ENCODE peak calls at places on chromosomes 16 and 17, in seven cellular contexts. One of them, this sample, is unnamed.

GRCh38 chr17:18937981-18938691 is 13.8 kb upstream of the SLC5A10 start:
- ATAC-seq in mucosa of descending colon: peak; percentile 93
- ATAC-seq in left ventricle myocardium superior: no peak
- ATAC-seq in A549: no peak
- ATAC-seq in CD4-positive, alpha-beta T cell: no peak
- ATAC-seq in activated naive CD4-positive, alpha-beta T cell treated with anti-CD3 and anti-CD28 coated beads, Interleukin-2, amount 50 U/mL, for 72 hours: no peak
- ATAC-seq in Right ventricle myocardium inferior: no peak
- ATAC-seq in this sample: no peak

GRCh38 chr17:21353326-21354010 is 22.7 kb upstream of the KCNJ12 start:
- ATAC-seq in activated naive CD4-positive, alpha-beta T cell treated with anti-CD3 and anti-CD28 coated beads, Interleukin-2, amount 50 U/mL, for 72 hours: no peak
- ATAC-seq in A549: no peak
- ATAC-seq in left ventricle myocardium superior: no peak
- ATAC-seq in Right ventricle myocardium inferior: peak; percentile 27
- ATAC-seq in CD4-positive, alpha-beta T cell: no peak
- ATAC-seq in mucosa of descending colon: no peak
- ATAC-seq in this sample: no peak

GRCh38 chr17:9360610-9361571 is 214.7 kb downstream of the STX8 start:
- ATAC-seq in activated naive CD4-positive, alpha-beta T cell treated with anti-CD3 and anti-CD28 coated beads, Interleukin-2, amount 50 U/mL, for 72 hours: no peak
- ATAC-seq in mucosa of descending colon: no peak
- ATAC-seq in CD4-positive, alpha-beta T cell: no peak
- ATAC-seq in Right ventricle myocardium inferior: peak; percentile 72
- ATAC-seq in left ventricle myocardium superior: peak; percentile 90
- ATAC-seq in A549: peak; percentile 98
- ATAC-seq in this sample: peak; percentile 83

GRCh38 chr17:4109424-4109823 is 33.4 kb downstream of the ZZEF1 start:
- ATAC-seq in activated naive CD4-positive, alpha-beta T cell treated with anti-CD3 and anti-CD28 coated beads, Interleukin-2, amount 50 U/mL, for 72 hours: no peak
- ATAC-seq in CD4-positive, alpha-beta T cell: peak; percentile 65
- ATAC-seq in left ventricle myocardium superior: no peak
- ATAC-seq in A549: no peak
- ATAC-seq in Right ventricle myocardium inferior: no peak
- ATAC-seq in mucosa of descending colon: no peak
- ATAC-seq in this sample: no peak

GRCh38 chr17:77594416-77595209 is 363.9 kb upstream of the TNRC6C start:
- ATAC-seq in Right ventricle myocardium inferior: no peak
- ATAC-seq in A549: no peak
- ATAC-seq in activated naive CD4-positive, alpha-beta T cell treated with anti-CD3 and anti-CD28 coated beads, Interleukin-2, amount 50 U/mL, for 72 hours: peak; percentile 51
- ATAC-seq in left ventricle myocardium superior: no peak
- ATAC-seq in mucosa of descending colon: no peak
- ATAC-seq in CD4-positive, alpha-beta T cell: no peak
- ATAC-seq in this sample: no peak

GRCh38 chr17:897970-898619 is 81.5 kb downstream of the NXN start:
- ATAC-seq in A549: no peak
- ATAC-seq in CD4-positive, alpha-beta T cell: no peak
- ATAC-seq in activated naive CD4-positive, alpha-beta T cell treated with anti-CD3 and anti-CD28 coated beads, Interleukin-2, amount 50 U/mL, for 72 hours: no peak
- ATAC-seq in left ventricle myocardium superior: no peak
- ATAC-seq in Right ventricle myocardium inferior: no peak
- ATAC-seq in mucosa of descending colon: no peak
- ATAC-seq in this sample: no peak

GRCh38 chr16:60608971-60609370 is 1427.3 kb downstream of the CDH8 start:
- ATAC-seq in mucosa of descending colon: no peak
- ATAC-seq in A549: no peak
- ATAC-seq in activated naive CD4-positive, alpha-beta T cell treated with anti-CD3 and anti-CD28 coated beads, Interleukin-2, amount 50 U/mL, for 72 hours: no peak
- ATAC-seq in left ventricle myocardium superior: no peak
- ATAC-seq in Right ventricle myocardium inferior: no peak
- ATAC-seq in CD4-positive, alpha-beta T cell: no peak
- ATAC-seq in this sample: no peak

GRCh38 chr17:44747566-44747965 is 11.2 kb upstream of the ADAM11 start:
- ATAC-seq in Right ventricle myocardium inferior: no peak
- ATAC-seq in CD4-positive, alpha-beta T cell: no peak
- ATAC-seq in A549: no peak
- ATAC-seq in mucosa of descending colon: no peak
- ATAC-seq in left ventricle myocardium superior: no peak
- ATAC-seq in activated naive CD4-positive, alpha-beta T cell treated with anti-CD3 and anti-CD28 coated beads, Interleukin-2, amount 50 U/mL, for 72 hours: no peak
- ATAC-seq in this sample: no peak

GRCh38 chr17:3963214-3964201 is 729 bp downstream of the ATP2A3 start:
- ATAC-seq in left ventricle myocardium superior: no peak
- ATAC-seq in activated naive CD4-positive, alpha-beta T cell treated with anti-CD3 and anti-CD28 coated beads, Interleukin-2, amount 50 U/mL, for 72 hours: peak; percentile 30
- ATAC-seq in A549: no peak
- ATAC-seq in mucosa of descending colon: peak; percentile 0
- ATAC-seq in CD4-positive, alpha-beta T cell: peak; percentile 57
- ATAC-seq in Right ventricle myocardium inferior: no peak
- ATAC-seq in this sample: no peak

GRCh38 chr17:31130286-31131224 is 35.8 kb downstream of the NF1 start:
- ATAC-seq in A549: peak; percentile 34
- ATAC-seq in CD4-positive, alpha-beta T cell: no peak
- ATAC-seq in activated naive CD4-positive, alpha-beta T cell treated with anti-CD3 and anti-CD28 coated beads, Interleukin-2, amount 50 U/mL, for 72 hours: no peak
- ATAC-seq in Right ventricle myocardium inferior: peak; percentile 96
- ATAC-seq in mucosa of descending colon: no peak
- ATAC-seq in left ventricle myocardium superior: peak; percentile 96
- ATAC-seq in this sample: peak; percentile 53

GRCh38 chr17:40422990-40423611 is 5.4 kb upstream of the TOP2A start:
- ATAC-seq in mucosa of descending colon: peak; percentile 28
- ATAC-seq in A549: peak; percentile 66
- ATAC-seq in left ventricle myocardium superior: no peak
- ATAC-seq in CD4-positive, alpha-beta T cell: no peak
- ATAC-seq in Right ventricle myocardium inferior: no peak
- ATAC-seq in activated naive CD4-positive, alpha-beta T cell treated with anti-CD3 and anti-CD28 coated beads, Interleukin-2, amount 50 U/mL, for 72 hours: no peak
- ATAC-seq in this sample: peak; percentile 47

GRCh38 chr16:51577621-51578303 is 426.7 kb upstream of the SALL1 start:
- ATAC-seq in Right ventricle myocardium inferior: no peak
- ATAC-seq in mucosa of descending colon: no peak
- ATAC-seq in left ventricle myocardium superior: no peak
- ATAC-seq in CD4-positive, alpha-beta T cell: no peak
- ATAC-seq in activated naive CD4-positive, alpha-beta T cell treated with anti-CD3 and anti-CD28 coated beads, Interleukin-2, amount 50 U/mL, for 72 hours: peak; percentile 73
- ATAC-seq in A549: no peak
- ATAC-seq in this sample: no peak

GRCh38 chr17:38893113-38893512 is 23.3 kb downstream of the LASP1 start:
- ATAC-seq in left ventricle myocardium superior: no peak
- ATAC-seq in mucosa of descending colon: no peak
- ATAC-seq in CD4-positive, alpha-beta T cell: no peak
- ATAC-seq in Right ventricle myocardium inferior: no peak
- ATAC-seq in activated naive CD4-positive, alpha-beta T cell treated with anti-CD3 and anti-CD28 coated beads, Interleukin-2, amount 50 U/mL, for 72 hours: no peak
- ATAC-seq in A549: no peak
- ATAC-seq in this sample: no peak

GRCh38 chr16:27067138-27067537 is 411 bp downstream of the C16orf82 start:
- ATAC-seq in A549: no peak
- ATAC-seq in mucosa of descending colon: peak; percentile 24
- ATAC-seq in left ventricle myocardium superior: peak; percentile 45
- ATAC-seq in CD4-positive, alpha-beta T cell: no peak
- ATAC-seq in activated naive CD4-positive, alpha-beta T cell treated with anti-CD3 and anti-CD28 coated beads, Interleukin-2, amount 50 U/mL, for 72 hours: no peak
- ATAC-seq in Right ventricle myocardium inferior: no peak
- ATAC-seq in this sample: peak; percentile 31

GRCh38 chr17:6070280-6070894 is at the start of gene WSCD1:
- ATAC-seq in Right ventricle myocardium inferior: peak; percentile 62
- ATAC-seq in A549: peak; percentile 72
- ATAC-seq in CD4-positive, alpha-beta T cell: no peak
- ATAC-seq in left ventricle myocardium superior: peak; percentile 80
- ATAC-seq in activated naive CD4-positive, alpha-beta T cell treated with anti-CD3 and anti-CD28 coated beads, Interleukin-2, amount 50 U/mL, for 72 hours: peak; percentile 59
- ATAC-seq in mucosa of descending colon: peak; percentile 72
- ATAC-seq in this sample: peak; percentile 26

GRCh38 chr16:31472559-31473203 is 729 bp downstream of the TGFB1I1 start:
- ATAC-seq in activated naive CD4-positive, alpha-beta T cell treated with anti-CD3 and anti-CD28 coated beads, Interleukin-2, amount 50 U/mL, for 72 hours: peak; percentile 64
- ATAC-seq in CD4-positive, alpha-beta T cell: peak; percentile 23
- ATAC-seq in mucosa of descending colon: peak; percentile 62
- ATAC-seq in Right ventricle myocardium inferior: peak; percentile 87
- ATAC-seq in A549: peak; percentile 86
- ATAC-seq in left ventricle myocardium superior: peak; percentile 90
- ATAC-seq in this sample: peak; percentile 94

GRCh38 chr17:69222707-69223106 is 5.9 kb downstream of the ABCA10 start:
- ATAC-seq in mucosa of descending colon: no peak
- ATAC-seq in CD4-positive, alpha-beta T cell: no peak
- ATAC-seq in Right ventricle myocardium inferior: no peak
- ATAC-seq in activated naive CD4-positive, alpha-beta T cell treated with anti-CD3 and anti-CD28 coated beads, Interleukin-2, amount 50 U/mL, for 72 hours: no peak
- ATAC-seq in left ventricle myocardium superior: no peak
- ATAC-seq in A549: no peak
- ATAC-seq in this sample: no peak

GRCh38 chr16:85090873-85091521 is 21.3 kb downstream of the CIBAR2 start:
- ATAC-seq in A549: no peak
- ATAC-seq in mucosa of descending colon: peak; percentile 41
- ATAC-seq in CD4-positive, alpha-beta T cell: peak; percentile 62
- ATAC-seq in Right ventricle myocardium inferior: no peak
- ATAC-seq in left ventricle myocardium superior: peak; percentile 33
- ATAC-seq in activated naive CD4-positive, alpha-beta T cell treated with anti-CD3 and anti-CD28 coated beads, Interleukin-2, amount 50 U/mL, for 72 hours: no peak
- ATAC-seq in this sample: no peak

GRCh38 chr17:36722121-36722902 is 120.9 kb downstream of the MRM1 start:
- ATAC-seq in A549: peak; percentile 20
- ATAC-seq in Right ventricle myocardium inferior: peak; percentile 91
- ATAC-seq in CD4-positive, alpha-beta T cell: peak; percentile 97
- ATAC-seq in activated naive CD4-positive, alpha-beta T cell treated with anti-CD3 and anti-CD28 coated beads, Interleukin-2, amount 50 U/mL, for 72 hours: peak; percentile 97
- ATAC-seq in left ventricle myocardium superior: peak; percentile 96
- ATAC-seq in mucosa of descending colon: peak; percentile 91
- ATAC-seq in this sample: no peak

GRCh38 chr17:42409467-42410351 is 13.3 kb downstream of the CAVIN1 start:
- ATAC-seq in A549: peak; percentile 82
- ATAC-seq in mucosa of descending colon: peak; percentile 10
- ATAC-seq in CD4-positive, alpha-beta T cell: no peak
- ATAC-seq in activated naive CD4-positive, alpha-beta T cell treated with anti-CD3 and anti-CD28 coated beads, Interleukin-2, amount 50 U/mL, for 72 hours: no peak
- ATAC-seq in Right ventricle myocardium inferior: peak; percentile 60
- ATAC-seq in left ventricle myocardium superior: peak; percentile 47
- ATAC-seq in this sample: peak; percentile 66

GRCh38 chr17:82846061-82846691 is 6.4 kb upstream of the ZNF750 start:
- ATAC-seq in A549: no peak
- ATAC-seq in left ventricle myocardium superior: peak; percentile 62
- ATAC-seq in Right ventricle myocardium inferior: peak; percentile 54
- ATAC-seq in CD4-positive, alpha-beta T cell: no peak
- ATAC-seq in activated naive CD4-positive, alpha-beta T cell treated with anti-CD3 and anti-CD28 coated beads, Interleukin-2, amount 50 U/mL, for 72 hours: no peak
- ATAC-seq in mucosa of descending colon: no peak
- ATAC-seq in this sample: no peak

GRCh38 chr16:23014592-23014991 is 134.7 kb downstream of the USP31 start:
- ATAC-seq in left ventricle myocardium superior: no peak
- ATAC-seq in CD4-positive, alpha-beta T cell: no peak
- ATAC-seq in A549: peak; percentile 32
- ATAC-seq in mucosa of descending colon: no peak
- ATAC-seq in Right ventricle myocardium inferior: no peak
- ATAC-seq in activated naive CD4-positive, alpha-beta T cell treated with anti-CD3 and anti-CD28 coated beads, Interleukin-2, amount 50 U/mL, for 72 hours: no peak
- ATAC-seq in this sample: no peak

GRCh38 chr16:72884037-72884436 is 163.9 kb downstream of the ZFHX3 start:
- ATAC-seq in CD4-positive, alpha-beta T cell: no peak
- ATAC-seq in Right ventricle myocardium inferior: no peak
- ATAC-seq in left ventricle myocardium superior: peak; percentile 22
- ATAC-seq in mucosa of descending colon: no peak
- ATAC-seq in activated naive CD4-positive, alpha-beta T cell treated with anti-CD3 and anti-CD28 coated beads, Interleukin-2, amount 50 U/mL, for 72 hours: peak; percentile 70
- ATAC-seq in A549: no peak
- ATAC-seq in this sample: no peak

GRCh38 chr17:43392397-43392796 is 6.4 kb upstream of the ARL4D start:
- ATAC-seq in A549: no peak
- ATAC-seq in CD4-positive, alpha-beta T cell: no peak
- ATAC-seq in activated naive CD4-positive, alpha-beta T cell treated with anti-CD3 and anti-CD28 coated beads, Interleukin-2, amount 50 U/mL, for 72 hours: no peak
- ATAC-seq in Right ventricle myocardium inferior: no peak
- ATAC-seq in mucosa of descending colon: no peak
- ATAC-seq in left ventricle myocardium superior: no peak
- ATAC-seq in this sample: no peak

GRCh38 chr17:45438931-45439610 is 6.4 kb upstream of the ARHGAP27 start:
- ATAC-seq in A549: no peak
- ATAC-seq in mucosa of descending colon: peak; percentile 61
- ATAC-seq in left ventricle myocardium superior: no peak
- ATAC-seq in CD4-positive, alpha-beta T cell: no peak
- ATAC-seq in Right ventricle myocardium inferior: no peak
- ATAC-seq in activated naive CD4-positive, alpha-beta T cell treated with anti-CD3 and anti-CD28 coated beads, Interleukin-2, amount 50 U/mL, for 72 hours: no peak
- ATAC-seq in this sample: no peak

GRCh38 chr16:76370344-76370743 is 93.1 kb downstream of the CNTNAP4 start:
- ATAC-seq in left ventricle myocardium superior: no peak
- ATAC-seq in Right ventricle myocardium inferior: no peak
- ATAC-seq in CD4-positive, alpha-beta T cell: no peak
- ATAC-seq in A549: no peak
- ATAC-seq in activated naive CD4-positive, alpha-beta T cell treated with anti-CD3 and anti-CD28 coated beads, Interleukin-2, amount 50 U/mL, for 72 hours: no peak
- ATAC-seq in mucosa of descending colon: no peak
- ATAC-seq in this sample: no peak

GRCh38 chr17:62064029-62064790 is 868 bp downstream of the MED13 start:
- ATAC-seq in A549: no peak
- ATAC-seq in mucosa of descending colon: peak; percentile 23
- ATAC-seq in left ventricle myocardium superior: no peak
- ATAC-seq in activated naive CD4-positive, alpha-beta T cell treated with anti-CD3 and anti-CD28 coated beads, Interleukin-2, amount 50 U/mL, for 72 hours: peak; percentile 21
- ATAC-seq in Right ventricle myocardium inferior: no peak
- ATAC-seq in CD4-positive, alpha-beta T cell: peak; percentile 14
- ATAC-seq in this sample: peak; percentile 8

GRCh38 chr17:5000237-5000639 is 2.5 kb downstream of the KIF1C start:
- ATAC-seq in Right ventricle myocardium inferior: peak; percentile 63
- ATAC-seq in mucosa of descending colon: no peak
- ATAC-seq in A549: no peak
- ATAC-seq in left ventricle myocardium superior: peak; percentile 73
- ATAC-seq in CD4-positive, alpha-beta T cell: no peak
- ATAC-seq in activated naive CD4-positive, alpha-beta T cell treated with anti-CD3 and anti-CD28 coated beads, Interleukin-2, amount 50 U/mL, for 72 hours: no peak
- ATAC-seq in this sample: no peak

GRCh38 chr17:45296003-45296832 is 20.6 kb downstream of the MAP3K14 start:
- ATAC-seq in Right ventricle myocardium inferior: no peak
- ATAC-seq in A549: no peak
- ATAC-seq in activated naive CD4-positive, alpha-beta T cell treated with anti-CD3 and anti-CD28 coated beads, Interleukin-2, amount 50 U/mL, for 72 hours: no peak
- ATAC-seq in CD4-positive, alpha-beta T cell: no peak
- ATAC-seq in mucosa of descending colon: peak; percentile 20
- ATAC-seq in left ventricle myocardium superior: no peak
- ATAC-seq in this sample: no peak

GRCh38 chr17:72353502-72353901 is 232.7 kb downstream of the SOX9 start:
- ATAC-seq in mucosa of descending colon: no peak
- ATAC-seq in left ventricle myocardium superior: no peak
- ATAC-seq in Right ventricle myocardium inferior: no peak
- ATAC-seq in A549: no peak
- ATAC-seq in CD4-positive, alpha-beta T cell: no peak
- ATAC-seq in activated naive CD4-positive, alpha-beta T cell treated with anti-CD3 and anti-CD28 coated beads, Interleukin-2, amount 50 U/mL, for 72 hours: no peak
- ATAC-seq in this sample: peak; percentile 28

GRCh38 chr16:78957328-78958100 is 643.0 kb downstream of the MAF start:
- ATAC-seq in mucosa of descending colon: no peak
- ATAC-seq in A549: no peak
- ATAC-seq in left ventricle myocardium superior: no peak
- ATAC-seq in activated naive CD4-positive, alpha-beta T cell treated with anti-CD3 and anti-CD28 coated beads, Interleukin-2, amount 50 U/mL, for 72 hours: peak; percentile 66
- ATAC-seq in Right ventricle myocardium inferior: no peak
- ATAC-seq in CD4-positive, alpha-beta T cell: peak; percentile 65
- ATAC-seq in this sample: no peak

GRCh38 chr17:9810100-9810949 is 11.6 kb downstream of the GSG1L2 start:
- ATAC-seq in activated naive CD4-positive, alpha-beta T cell treated with anti-CD3 and anti-CD28 coated beads, Interleukin-2, amount 50 U/mL, for 72 hours: no peak
- ATAC-seq in left ventricle myocardium superior: peak; percentile 72
- ATAC-seq in A549: no peak
- ATAC-seq in mucosa of descending colon: no peak
- ATAC-seq in CD4-positive, alpha-beta T cell: no peak
- ATAC-seq in Right ventricle myocardium inferior: peak; percentile 54
- ATAC-seq in this sample: no peak

GRCh38 chr16:75218256-75219076 is at the start of gene CTRB1:
- ATAC-seq in mucosa of descending colon: no peak
- ATAC-seq in CD4-positive, alpha-beta T cell: no peak
- ATAC-seq in left ventricle myocardium superior: peak; percentile 17
- ATAC-seq in A549: peak; percentile 44
- ATAC-seq in activated naive CD4-positive, alpha-beta T cell treated with anti-CD3 and anti-CD28 coated beads, Interleukin-2, amount 50 U/mL, for 72 hours: peak; percentile 77
- ATAC-seq in Right ventricle myocardium inferior: no peak
- ATAC-seq in this sample: no peak

GRCh38 chr16:56946767-56947603 is 14.8 kb upstream of the CETP start:
- ATAC-seq in activated naive CD4-positive, alpha-beta T cell treated with anti-CD3 and anti-CD28 coated beads, Interleukin-2, amount 50 U/mL, for 72 hours: no peak
- ATAC-seq in Right ventricle myocardium inferior: no peak
- ATAC-seq in CD4-positive, alpha-beta T cell: no peak
- ATAC-seq in left ventricle myocardium superior: peak; percentile 25
- ATAC-seq in A549: peak; percentile 3
- ATAC-seq in mucosa of descending colon: peak; percentile 8
- ATAC-seq in this sample: no peak

GRCh38 chr17:35161281-35161761 is 13.7 kb downstream of the UNC45B start:
- ATAC-seq in CD4-positive, alpha-beta T cell: peak; percentile 70
- ATAC-seq in A549: no peak
- ATAC-seq in activated naive CD4-positive, alpha-beta T cell treated with anti-CD3 and anti-CD28 coated beads, Interleukin-2, amount 50 U/mL, for 72 hours: no peak
- ATAC-seq in left ventricle myocardium superior: no peak
- ATAC-seq in Right ventricle myocardium inferior: no peak
- ATAC-seq in mucosa of descending colon: peak; percentile 65
- ATAC-seq in this sample: no peak

GRCh38 chr16:79723583-79724168 is 123.1 kb upstream of the MAF start:
- ATAC-seq in A549: no peak
- ATAC-seq in mucosa of descending colon: no peak
- ATAC-seq in activated naive CD4-positive, alpha-beta T cell treated with anti-CD3 and anti-CD28 coated beads, Interleukin-2, amount 50 U/mL, for 72 hours: no peak
- ATAC-seq in Right ventricle myocardium inferior: no peak
- ATAC-seq in left ventricle myocardium superior: no peak
- ATAC-seq in CD4-positive, alpha-beta T cell: no peak
- ATAC-seq in this sample: no peak

GRCh38 chr16:525123-525519 is 2.4 kb upstream of the CAPN15 start:
- ATAC-seq in Right ventricle myocardium inferior: no peak
- ATAC-seq in activated naive CD4-positive, alpha-beta T cell treated with anti-CD3 and anti-CD28 coated beads, Interleukin-2, amount 50 U/mL, for 72 hours: peak; percentile 4
- ATAC-seq in mucosa of descending colon: no peak
- ATAC-seq in left ventricle myocardium superior: no peak
- ATAC-seq in CD4-positive, alpha-beta T cell: no peak
- ATAC-seq in A549: no peak
- ATAC-seq in this sample: no peak

GRCh38 chr17:58534901-58535421 is 20.5 kb upstream of the MTMR4 start:
- ATAC-seq in Right ventricle myocardium inferior: peak; percentile 67
- ATAC-seq in A549: peak; percentile 53
- ATAC-seq in left ventricle myocardium superior: peak; percentile 78
- ATAC-seq in CD4-positive, alpha-beta T cell: no peak
- ATAC-seq in mucosa of descending colon: peak; percentile 23
- ATAC-seq in activated naive CD4-positive, alpha-beta T cell treated with anti-CD3 and anti-CD28 coated beads, Interleukin-2, amount 50 U/mL, for 72 hours: no peak
- ATAC-seq in this sample: no peak

This sample was measured in SK-N-SH treated with all-trans-retinoic acid at 6 μM for 48 hours.